ENCODE peak calls at places on chromosome 13, in eight cellular contexts. F is naive thymus-derived CD8-positive, alpha-beta T cell; D is HepG2; H is AG08396; W is Kasumi-1; O is foreskin keratinocyte; T is substantia nigra; S is skeletal muscle cell. C is an unnamed sample.

GRCh38 chr13:50589139-50589538 is 254.4 kb downstream of the DLEU7 start:
- DNase-seq in W (peak), S (peak), H (peak), F (no peak), D (no peak), T (no peak), O (peak), C (no peak)

GRCh38 chr13:65143920-65144319 is 2086.2 kb downstream of the PCDH9 start:
- DNase-seq in H (no peak), F (no peak), W (no peak), T (no peak), O (no peak), S (no peak), D (no peak), C (no peak)

GRCh38 chr13:48043789-48044503 is 6.4 kb downstream of the NUDT15 start:
- DNase-seq in T (no peak), S (peak), H (peak), F (no peak), W (no peak), O (no peak), D (no peak), C (no peak)

GRCh38 chr13:28467034-28467433 is 27.9 kb downstream of the FLT1 start:
- DNase-seq in S (no peak), W (no peak), H (no peak), T (no peak), O (no peak), D (no peak), F (no peak), C (no peak)

GRCh38 chr13:21242236-21242635 is 65.8 kb downstream of the MRPL57 start:
- DNase-seq in W (no peak), H (no peak), S (no peak), D (peak), O (no peak), T (no peak), F (no peak), C (peak)

GRCh38 chr13:98691360-98691759 is 61.1 kb downstream of the SLC15A1 start:
- DNase-seq in O (peak), T (no peak), W (no peak), H (no peak), D (no peak), F (no peak), S (no peak), C (no peak)

GRCh38 chr13:39038569-39038898 is 278 bp downstream of the NHLRC3 start:
- DNase-seq in W (peak), T (no peak), F (no peak), H (peak), S (no peak), D (peak), O (peak), C (no peak)

GRCh38 chr13:111474136-111475002 is 153.9 kb downstream of the TEX29 start:
- DNase-seq in O (no peak), D (peak), F (no peak), S (no peak), T (no peak), W (peak), H (peak), C (peak)

GRCh38 chr13:111368091-111368490 is 47.6 kb downstream of the TEX29 start:
- DNase-seq in D (no peak), O (no peak), T (no peak), F (no peak), H (no peak), S (no peak), W (no peak), C (no peak)

GRCh38 chr13:34224877-34225276 is 406.9 kb downstream of the RFC3 start:
- DNase-seq in W (no peak), F (no peak), S (no peak), D (no peak), T (no peak), O (peak), H (no peak), C (no peak)

GRCh38 chr13:48500652-48501197 is 32.2 kb downstream of the RCBTB2 start:
- DNase-seq in F (no peak), S (peak), T (no peak), W (peak), O (peak), D (peak), H (peak), C (no peak)

GRCh38 chr13:77184455-77184854 is 142.4 kb downstream of the MYCBP2 start:
- DNase-seq in D (no peak), S (no peak), O (peak), F (no peak), W (no peak), T (no peak), H (no peak), C (no peak)

GRCh38 chr13:28001049-28001448 is 12.6 kb upstream of the URAD start:
- DNase-seq in S (no peak), O (no peak), D (no peak), H (no peak), F (no peak), T (no peak), W (no peak), C (no peak)

GRCh38 chr13:42405665-42406390 is 133.9 kb downstream of the AKAP11 start:
- DNase-seq in O (peak), W (no peak), F (no peak), T (no peak), S (peak), H (no peak), D (no peak), C (no peak)

GRCh38 chr13:25406377-25406776 is 34.6 kb downstream of the ATP8A2 start:
- DNase-seq in F (no peak), D (peak), O (no peak), T (no peak), S (no peak), W (no peak), H (no peak), C (peak)

GRCh38 chr13:95382411-95382810 is 81.2 kb upstream of the ABCC4 start:
- DNase-seq in F (no peak), H (no peak), D (no peak), S (no peak), O (no peak), W (no peak), T (no peak), C (no peak)

GRCh38 chr13:84653915-84654534 is 771.8 kb upstream of the SLITRK1 start:
- DNase-seq in T (no peak), O (no peak), S (no peak), F (no peak), D (no peak), H (no peak), W (no peak), C (no peak)

GRCh38 chr13:112350300-112350699 is 25.9 kb upstream of the SPACA7 start:
- DNase-seq in O (no peak), H (no peak), T (no peak), F (no peak), D (no peak), S (no peak), W (no peak), C (no peak)

GRCh38 chr13:111279253-111279652 is 41.2 kb upstream of the TEX29 start:
- DNase-seq in T (no peak), W (no peak), H (no peak), D (no peak), O (no peak), S (no peak), F (no peak), C (no peak)

GRCh38 chr13:51726446-51727185 is 77.3 kb downstream of the DHRS12 start:
- DNase-seq in W (no peak), D (no peak), H (no peak), O (no peak), F (no peak), S (peak), T (no peak), C (no peak)